ENCODE peak calls at places on chromosomes 6 and 20, in six cellular contexts. One of them, this sample, is unnamed.

GRCh38 chr6:170462366-170463020 is 90.6 kb downstream of the PSMB1 start:
- DNase-seq in GM12878: no peak
- DNase-seq in K562: no peak
- DNase-seq in GM12891: no peak
- DNase-seq in HepG2: no peak
- DNase-seq in H1: no peak
- DNase-seq in this sample: no peak

GRCh38 chr20:50848846-50849673 is 54.2 kb downstream of the BCAS4 start:
- DNase-seq in HepG2: no peak
- DNase-seq in GM12878: no peak
- DNase-seq in H1: no peak
- DNase-seq in K562: no peak
- DNase-seq in GM12891: no peak
- DNase-seq in this sample: peak; percentile 45

GRCh38 chr6:134405386-134406087 is 87.6 kb upstream of the SGK1 start:
- DNase-seq in GM12878: no peak
- DNase-seq in K562: no peak
- DNase-seq in H1: no peak
- DNase-seq in HepG2: no peak
- DNase-seq in GM12891: no peak
- DNase-seq in this sample: no peak

GRCh38 chr6:104788400-104788799 is 71.3 kb downstream of the HACE1 start:
- DNase-seq in H1: no peak
- DNase-seq in GM12891: no peak
- DNase-seq in K562: no peak
- DNase-seq in HepG2: no peak
- DNase-seq in GM12878: no peak
- DNase-seq in this sample: no peak

GRCh38 chr6:136701011-136701410 is 91.3 kb downstream of the MAP3K5 start:
- DNase-seq in HepG2: no peak
- DNase-seq in GM12891: no peak
- DNase-seq in H1: no peak
- DNase-seq in GM12878: no peak
- DNase-seq in K562: no peak
- DNase-seq in this sample: no peak

GRCh38 chr6:168678177-168678576 is 237.2 kb downstream of the SMOC2 start:
- DNase-seq in K562: no peak
- DNase-seq in H1: no peak
- DNase-seq in GM12891: no peak
- DNase-seq in GM12878: no peak
- DNase-seq in HepG2: no peak
- DNase-seq in this sample: no peak

GRCh38 chr20:4051413-4052138 is 36.2 kb upstream of the RNF24 start:
- DNase-seq in HepG2: no peak
- DNase-seq in K562: no peak
- DNase-seq in GM12891: no peak
- DNase-seq in H1: no peak
- DNase-seq in GM12878: no peak
- DNase-seq in this sample: no peak

GRCh38 chr20:7841291-7841966 is 98.8 kb downstream of the HAO1 start:
- DNase-seq in GM12878: no peak
- DNase-seq in H1: no peak
- DNase-seq in HepG2: no peak
- DNase-seq in GM12891: no peak
- DNase-seq in K562: no peak
- DNase-seq in this sample: no peak

GRCh38 chr20:47204746-47205122 is 151.8 kb downstream of the ZMYND8 start:
- DNase-seq in K562: no peak
- DNase-seq in H1: no peak
- DNase-seq in HepG2: no peak
- DNase-seq in GM12891: no peak
- DNase-seq in GM12878: no peak
- DNase-seq in this sample: no peak

GRCh38 chr20:35773154-35773751 is 1.4 kb downstream of the PHF20 start:
- DNase-seq in HepG2: no peak
- DNase-seq in GM12891: peak; percentile 27
- DNase-seq in GM12878: peak; percentile 36
- DNase-seq in K562: peak; percentile 63
- DNase-seq in H1: no peak
- DNase-seq in this sample: no peak

GRCh38 chr20:48523191-48523757 is 304.5 kb downstream of the PREX1 start:
- DNase-seq in HepG2: peak; percentile 82
- DNase-seq in GM12891: no peak
- DNase-seq in H1: no peak
- DNase-seq in GM12878: no peak
- DNase-seq in K562: peak; percentile 46
- DNase-seq in this sample: no peak

GRCh38 chr6:2971420-2972218 is at the start of gene SERPINB6:
- DNase-seq in HepG2: peak; percentile 38
- DNase-seq in K562: peak; percentile 83
- DNase-seq in H1: no peak
- DNase-seq in GM12891: no peak
- DNase-seq in GM12878: no peak
- DNase-seq in this sample: peak; percentile 31
- TF ChIP-seq POLR2A in HepG2: no peak
- TF ChIP-seq POLR2A in K562: peak; percentile 60
- TF ChIP-seq POLR2A in H1: no peak
- TF ChIP-seq POLR2A in GM12891: no peak
- TF ChIP-seq POLR2A in GM12878: no peak
- TF ChIP-seq POLR2A in this sample: no peak

GRCh38 chr20:57548177-57549058 is 12.5 kb upstream of the PCK1 start:
- DNase-seq in GM12878: no peak
- DNase-seq in HepG2: no peak
- DNase-seq in K562: no peak
- DNase-seq in H1: no peak
- DNase-seq in GM12891: no peak
- DNase-seq in this sample: no peak
- TF ChIP-seq TAF1 in GM12878: no peak
- TF ChIP-seq TAF1 in HepG2: no peak
- TF ChIP-seq TAF1 in K562: no peak
- TF ChIP-seq TAF1 in H1: no peak
- TF ChIP-seq TAF1 in GM12891: no peak
- TF ChIP-seq TAF1 in this sample: no peak

GRCh38 chr6:154637392-154637791 is 95.8 kb upstream of the SCAF8 start:
- DNase-seq in GM12878: no peak
- DNase-seq in K562: no peak
- DNase-seq in H1: no peak
- DNase-seq in HepG2: no peak
- DNase-seq in GM12891: no peak
- DNase-seq in this sample: no peak

GRCh38 chr6:154638369-154638768 is 94.8 kb upstream of the SCAF8 start:
- DNase-seq in GM12878: no peak
- DNase-seq in H1: no peak
- DNase-seq in GM12891: no peak
- DNase-seq in K562: no peak
- DNase-seq in HepG2: no peak
- DNase-seq in this sample: no peak
- TF ChIP-seq POLR2AphosphoS5 in GM12878: no peak
- TF ChIP-seq POLR2AphosphoS5 in H1: no peak
- TF ChIP-seq POLR2AphosphoS5 in GM12891: no peak
- TF ChIP-seq POLR2AphosphoS5 in K562: no peak
- TF ChIP-seq POLR2AphosphoS5 in HepG2: no peak
- TF ChIP-seq POLR2AphosphoS5 in this sample: no peak

GRCh38 chr6:34887753-34888440 is at the start of gene TAF11:
- DNase-seq in GM12878: peak; percentile 61
- DNase-seq in GM12891: peak; percentile 69
- DNase-seq in H1: peak; percentile 73
- DNase-seq in HepG2: peak; percentile 96
- DNase-seq in K562: peak; percentile 99
- DNase-seq in this sample: peak; percentile 81

GRCh38 chr6:34891296-34891695 is 2.2 kb downstream of the ANKS1A start:
- DNase-seq in HepG2: no peak
- DNase-seq in GM12891: no peak
- DNase-seq in K562: no peak
- DNase-seq in GM12878: no peak
- DNase-seq in H1: no peak
- DNase-seq in this sample: no peak

GRCh38 chr6:34890526-34890910 is 1.5 kb downstream of the ANKS1A start:
- DNase-seq in GM12891: no peak
- DNase-seq in HepG2: no peak
- DNase-seq in K562: no peak
- DNase-seq in GM12878: no peak
- DNase-seq in H1: no peak
- DNase-seq in this sample: no peak

GRCh38 chr6:34888441-34888820 is 589 bp upstream of the TAF11 start:
- DNase-seq in HepG2: no peak
- DNase-seq in H1: no peak
- DNase-seq in GM12891: no peak
- DNase-seq in GM12878: no peak
- DNase-seq in K562: no peak
- DNase-seq in this sample: no peak

DNA sequence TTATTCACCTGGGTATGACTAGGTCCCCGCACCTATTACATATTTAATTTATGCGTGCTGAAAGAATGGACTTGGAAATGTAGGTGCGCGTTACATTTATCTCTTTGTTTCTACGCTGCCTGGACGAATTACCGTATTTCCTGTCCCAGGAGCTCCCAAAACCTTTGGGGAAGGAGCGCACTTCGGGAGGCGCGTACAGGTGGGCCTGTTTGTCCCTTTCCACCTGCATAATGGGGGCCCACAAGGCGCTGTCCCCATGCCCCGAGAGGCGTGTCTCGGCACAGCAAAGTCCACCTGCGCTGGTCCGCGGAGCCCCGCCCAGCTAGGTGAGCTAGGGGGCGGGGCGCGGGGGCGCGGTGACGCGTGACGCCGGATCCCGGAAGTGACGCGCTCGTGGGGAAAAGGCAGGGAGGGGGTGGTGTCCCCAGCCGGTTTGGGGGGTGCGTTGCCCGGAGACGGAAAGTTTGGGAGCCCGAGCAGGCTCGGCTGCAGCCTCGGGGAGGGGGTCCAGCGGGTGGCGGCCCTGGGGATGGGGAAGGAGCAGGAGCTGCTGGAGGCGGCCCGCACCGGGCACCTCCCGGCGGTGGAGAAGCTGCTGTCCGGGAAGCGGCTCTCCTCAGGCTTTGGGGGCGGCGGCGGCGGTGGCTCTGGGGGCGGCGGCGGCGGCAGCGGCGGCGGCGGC is at the start of gene ANKS1A:
- DNase-seq in GM12891: peak; percentile 63
- DNase-seq in GM12878: peak; percentile 31
- DNase-seq in HepG2: peak; percentile 76
- DNase-seq in K562: peak; percentile 93
- DNase-seq in H1: peak; percentile 70
- DNase-seq in this sample: peak; percentile 71
- TF ChIP-seq POLR2A in GM12891: no peak
- TF ChIP-seq POLR2A in GM12878: peak; percentile 62
- TF ChIP-seq POLR2A in HepG2: peak; percentile 73
- TF ChIP-seq POLR2A in K562: peak; percentile 75
- TF ChIP-seq POLR2A in H1: peak; percentile 63
- TF ChIP-seq POLR2A in this sample: no peak

DNA sequence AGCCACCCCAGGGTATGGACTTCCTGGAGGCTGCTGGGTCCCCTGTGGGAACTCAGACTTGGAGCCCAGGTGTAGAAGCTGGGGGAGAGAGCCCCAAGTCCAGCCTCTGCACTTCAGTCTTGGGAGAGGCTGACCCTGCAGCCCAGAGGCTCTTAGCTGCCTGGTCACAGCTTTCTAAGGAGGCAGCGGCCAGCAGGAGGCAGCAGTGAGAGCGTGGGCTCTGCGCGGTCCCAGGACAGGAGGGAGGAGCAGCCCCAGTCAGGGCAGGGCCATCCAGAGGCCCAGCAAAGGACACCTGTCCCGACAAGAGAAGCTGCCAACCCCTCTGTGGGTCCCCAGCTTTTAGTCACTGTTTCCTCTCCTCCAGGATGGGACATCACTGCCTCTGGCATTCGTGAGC is 9.4 kb downstream of the TREML2 start:
- DNase-seq in K562: peak; percentile 64
- DNase-seq in GM12878: no peak
- DNase-seq in HepG2: no peak
- DNase-seq in GM12891: no peak
- DNase-seq in H1: no peak
- DNase-seq in this sample: no peak
- TF ChIP-seq TAF1 in K562: no peak
- TF ChIP-seq TAF1 in GM12878: no peak
- TF ChIP-seq TAF1 in HepG2: no peak
- TF ChIP-seq TAF1 in GM12891: no peak
- TF ChIP-seq TAF1 in H1: no peak
- TF ChIP-seq TAF1 in this sample: no peak

GRCh38 chr20:25230177-25230831 is 17.6 kb upstream of the PYGB start:
- DNase-seq in GM12878: no peak
- DNase-seq in K562: no peak
- DNase-seq in H1: no peak
- DNase-seq in GM12891: peak; percentile 53
- DNase-seq in HepG2: no peak
- DNase-seq in this sample: no peak

GRCh38 chr20:25227317-25227831 is 20.5 kb upstream of the PYGB start:
- DNase-seq in HepG2: peak; percentile 94
- DNase-seq in GM12891: no peak
- DNase-seq in GM12878: no peak
- DNase-seq in K562: peak; percentile 71
- DNase-seq in H1: no peak
- DNase-seq in this sample: no peak

GRCh38 chr20:25233016-25233772 is 14.7 kb upstream of the PYGB start:
- DNase-seq in GM12878: no peak
- DNase-seq in GM12891: no peak
- DNase-seq in K562: no peak
- DNase-seq in HepG2: peak; percentile 88
- DNase-seq in H1: no peak
- DNase-seq in this sample: no peak

GRCh38 chr20:25226433-25227316 is 21.2 kb upstream of the PYGB start:
- DNase-seq in GM12878: no peak
- DNase-seq in H1: no peak
- DNase-seq in HepG2: no peak
- DNase-seq in GM12891: no peak
- DNase-seq in K562: no peak
- DNase-seq in this sample: no peak

DNA sequence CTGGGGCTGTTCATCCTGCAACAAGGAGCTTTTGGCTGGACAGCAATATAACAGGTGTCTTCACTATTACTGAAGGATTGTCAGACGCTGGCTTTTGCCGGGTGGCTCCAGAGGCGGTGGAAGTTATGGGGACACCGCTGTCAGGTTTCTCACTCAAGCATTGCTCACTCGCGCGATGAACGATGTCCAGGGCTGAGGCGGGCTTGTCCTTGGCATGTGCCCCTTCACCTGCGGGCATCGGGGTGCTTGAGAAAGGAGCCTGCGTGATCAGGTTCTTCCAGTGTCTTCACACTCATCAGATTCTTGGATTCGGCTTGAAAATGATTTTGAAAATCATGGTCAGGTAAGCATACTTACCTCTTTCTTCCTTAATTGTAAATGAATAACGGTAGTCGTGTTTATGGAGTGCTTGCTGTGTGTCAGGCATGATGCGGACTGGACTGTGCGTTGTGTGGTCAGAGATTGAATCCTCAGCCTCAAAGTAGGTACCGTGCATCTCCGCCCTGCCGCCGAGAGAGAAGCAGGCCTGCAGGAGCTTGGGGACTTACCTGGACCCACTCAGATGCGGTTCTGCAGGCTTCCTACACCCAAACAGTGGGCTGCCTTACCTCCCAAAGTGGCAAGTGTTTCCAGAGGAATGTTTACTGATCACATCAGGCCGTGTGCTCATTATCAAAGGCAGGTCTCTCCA is 18.3 kb upstream of the PYGB start:
- DNase-seq in HepG2: no peak
- DNase-seq in H1: no peak
- DNase-seq in GM12891: no peak
- DNase-seq in GM12878: no peak
- DNase-seq in K562: no peak
- DNase-seq in this sample: no peak
- TF ChIP-seq POLR2AphosphoS5 in HepG2: no peak
- TF ChIP-seq POLR2AphosphoS5 in H1: no peak
- TF ChIP-seq POLR2AphosphoS5 in GM12891: no peak
- TF ChIP-seq POLR2AphosphoS5 in GM12878: no peak
- TF ChIP-seq POLR2AphosphoS5 in K562: no peak
- TF ChIP-seq POLR2AphosphoS5 in this sample: no peak

This sample was measured in GM12892.